ENCODE peak calls at places on chromosome 11, in ten cellular contexts. One of them, this sample, is unnamed.

GRCh38 chr11:113163291-113164030 is 150.9 kb upstream of the TTC12 start:
- DNase-seq in tibial nerve: peak; percentile 63
- DNase-seq in erythroblast: no peak
- DNase-seq in uterus: no peak
- DNase-seq in GM12878: no peak
- DNase-seq in heart left ventricle: no peak
- DNase-seq in spleen: no peak
- DNase-seq in adrenal gland: peak; percentile 18
- DNase-seq in right lobe of liver: no peak
- DNase-seq in sigmoid colon: no peak
- DNase-seq in this sample: no peak

GRCh38 chr11:112225753-112226061 is 521 bp upstream of the PTS start:
- DNase-seq in uterus: peak; percentile 82
- DNase-seq in adrenal gland: peak; percentile 93
- DNase-seq in right lobe of liver: peak; percentile 84
- DNase-seq in tibial nerve: no peak
- DNase-seq in heart left ventricle: no peak
- DNase-seq in erythroblast: no peak
- DNase-seq in spleen: no peak
- DNase-seq in GM12878: no peak
- DNase-seq in sigmoid colon: peak; percentile 90
- DNase-seq in this sample: peak; percentile 55

GRCh38 chr11:10041803-10042202 is 252.2 kb downstream of the SBF2 start:
- DNase-seq in GM12878: no peak
- DNase-seq in heart left ventricle: no peak
- DNase-seq in erythroblast: no peak
- DNase-seq in spleen: no peak
- DNase-seq in adrenal gland: no peak
- DNase-seq in uterus: no peak
- DNase-seq in tibial nerve: no peak
- DNase-seq in right lobe of liver: no peak
- DNase-seq in sigmoid colon: no peak
- DNase-seq in this sample: no peak

GRCh38 chr11:1890856-1891830 is 552 bp downstream of the PRR33 start:
- DNase-seq in GM12878: no peak
- DNase-seq in adrenal gland: peak; percentile 67
- DNase-seq in right lobe of liver: no peak
- DNase-seq in sigmoid colon: peak; percentile 66
- DNase-seq in uterus: peak; percentile 20
- DNase-seq in tibial nerve: no peak
- DNase-seq in erythroblast: no peak
- DNase-seq in spleen: peak; percentile 81
- DNase-seq in heart left ventricle: peak; percentile 28
- DNase-seq in this sample: no peak

GRCh38 chr11:17063171-17064002 is 14.1 kb downstream of the RPS13 start:
- DNase-seq in uterus: no peak
- DNase-seq in adrenal gland: peak; percentile 77
- DNase-seq in spleen: peak; percentile 81
- DNase-seq in tibial nerve: peak; percentile 42
- DNase-seq in erythroblast: peak; percentile 63
- DNase-seq in GM12878: peak; percentile 17
- DNase-seq in heart left ventricle: peak; percentile 68
- DNase-seq in sigmoid colon: no peak
- DNase-seq in right lobe of liver: peak; percentile 68
- DNase-seq in this sample: peak; percentile 49

GRCh38 chr11:68891356-68891948 is 12.2 kb downstream of the MRPL21 start:
- DNase-seq in uterus: no peak
- DNase-seq in tibial nerve: no peak
- DNase-seq in right lobe of liver: no peak
- DNase-seq in spleen: peak; percentile 41
- DNase-seq in heart left ventricle: no peak
- DNase-seq in GM12878: no peak
- DNase-seq in sigmoid colon: no peak
- DNase-seq in erythroblast: no peak
- DNase-seq in adrenal gland: no peak
- DNase-seq in this sample: no peak

GRCh38 chr11:7579226-7579825 is 65.5 kb downstream of the PPFIBP2 start:
- DNase-seq in heart left ventricle: no peak
- DNase-seq in uterus: no peak
- DNase-seq in right lobe of liver: no peak
- DNase-seq in erythroblast: no peak
- DNase-seq in GM12878: no peak
- DNase-seq in tibial nerve: no peak
- DNase-seq in spleen: no peak
- DNase-seq in sigmoid colon: peak; percentile 82
- DNase-seq in adrenal gland: no peak
- DNase-seq in this sample: no peak

GRCh38 chr11:35138949-35139881 is at the start of gene CD44:
- DNase-seq in tibial nerve: peak; percentile 54
- DNase-seq in sigmoid colon: peak; percentile 90
- DNase-seq in heart left ventricle: peak; percentile 63
- DNase-seq in erythroblast: peak; percentile 92
- DNase-seq in GM12878: no peak
- DNase-seq in spleen: peak; percentile 95
- DNase-seq in adrenal gland: peak; percentile 58
- DNase-seq in uterus: peak; percentile 79
- DNase-seq in right lobe of liver: peak; percentile 61
- DNase-seq in this sample: peak; percentile 75

GRCh38 chr11:19889531-19889930 is 176.9 kb downstream of the NAV2 start:
- DNase-seq in uterus: no peak
- DNase-seq in heart left ventricle: no peak
- DNase-seq in sigmoid colon: no peak
- DNase-seq in tibial nerve: no peak
- DNase-seq in adrenal gland: no peak
- DNase-seq in erythroblast: no peak
- DNase-seq in spleen: no peak
- DNase-seq in GM12878: no peak
- DNase-seq in right lobe of liver: no peak
- DNase-seq in this sample: no peak

GRCh38 chr11:123052884-123053721 is 8.8 kb downstream of the HSPA8 start:
- DNase-seq in spleen: no peak
- DNase-seq in uterus: no peak
- DNase-seq in sigmoid colon: no peak
- DNase-seq in heart left ventricle: no peak
- DNase-seq in erythroblast: no peak
- DNase-seq in tibial nerve: no peak
- DNase-seq in GM12878: no peak
- DNase-seq in adrenal gland: no peak
- DNase-seq in right lobe of liver: no peak
- DNase-seq in this sample: no peak

GRCh38 chr11:123057604-123058305 is 4.2 kb downstream of the HSPA8 start:
- DNase-seq in adrenal gland: no peak
- DNase-seq in right lobe of liver: no peak
- DNase-seq in tibial nerve: no peak
- DNase-seq in heart left ventricle: no peak
- DNase-seq in erythroblast: no peak
- DNase-seq in sigmoid colon: no peak
- DNase-seq in uterus: no peak
- DNase-seq in GM12878: no peak
- DNase-seq in spleen: no peak
- DNase-seq in this sample: no peak

GRCh38 chr11:123056835-123057491 is 5.0 kb downstream of the HSPA8 start:
- DNase-seq in erythroblast: no peak
- DNase-seq in adrenal gland: no peak
- DNase-seq in tibial nerve: no peak
- DNase-seq in heart left ventricle: no peak
- DNase-seq in GM12878: no peak
- DNase-seq in spleen: no peak
- DNase-seq in right lobe of liver: no peak
- DNase-seq in sigmoid colon: no peak
- DNase-seq in uterus: no peak
- DNase-seq in this sample: no peak

GRCh38 chr11:123054301-123055065 is 7.5 kb downstream of the HSPA8 start:
- DNase-seq in sigmoid colon: no peak
- DNase-seq in spleen: no peak
- DNase-seq in heart left ventricle: no peak
- DNase-seq in adrenal gland: peak; percentile 46
- DNase-seq in right lobe of liver: no peak
- DNase-seq in GM12878: no peak
- DNase-seq in tibial nerve: peak; percentile 37
- DNase-seq in erythroblast: peak; percentile 80
- DNase-seq in uterus: no peak
- DNase-seq in this sample: peak; percentile 30

DNA sequence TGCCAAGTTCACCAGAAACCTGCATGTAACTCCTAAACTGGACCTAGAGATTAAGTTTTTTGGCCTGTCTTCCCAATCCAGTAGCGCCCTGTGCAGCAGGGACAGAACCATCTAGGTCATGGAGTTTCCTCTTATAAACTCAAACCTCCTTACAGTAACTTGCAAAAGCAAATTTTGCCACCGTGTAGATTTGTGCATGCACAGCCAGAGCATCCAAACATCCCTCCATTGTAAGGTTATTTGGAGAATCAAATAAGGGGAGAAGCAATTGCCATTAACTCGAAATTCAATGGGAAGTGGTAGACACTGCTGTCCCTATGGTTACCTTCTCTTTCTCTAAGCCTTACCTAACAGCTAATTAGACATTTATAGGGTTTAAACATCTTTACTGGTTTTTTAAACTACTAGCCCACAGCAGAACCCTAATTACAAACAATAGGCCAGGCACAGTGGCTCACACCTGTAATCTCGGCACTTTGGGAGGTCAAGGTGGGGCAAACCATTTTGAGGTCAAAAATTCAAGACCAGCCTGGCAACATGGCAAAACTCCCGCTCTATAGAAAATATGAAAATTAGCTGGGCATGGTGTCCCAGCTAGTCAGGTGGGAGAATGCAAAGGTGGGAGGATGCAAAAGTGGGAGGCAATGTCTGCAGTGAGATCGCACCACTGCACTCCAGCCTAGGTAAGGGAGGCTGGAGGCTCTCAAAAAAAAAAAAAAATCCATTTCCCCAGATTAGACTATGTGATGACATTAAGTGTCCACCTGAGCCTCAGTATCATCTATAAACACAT is 6.6 kb downstream of the HSPA8 start:
- DNase-seq in adrenal gland: no peak
- DNase-seq in heart left ventricle: no peak
- DNase-seq in spleen: no peak
- DNase-seq in GM12878: no peak
- DNase-seq in right lobe of liver: no peak
- DNase-seq in erythroblast: peak; percentile 11
- DNase-seq in tibial nerve: no peak
- DNase-seq in uterus: no peak
- DNase-seq in sigmoid colon: no peak
- DNase-seq in this sample: no peak
- TF ChIP-seq POLR2A in adrenal gland: no peak
- TF ChIP-seq POLR2A in heart left ventricle: no peak
- TF ChIP-seq POLR2A in spleen: no peak
- TF ChIP-seq POLR2A in GM12878: no peak
- TF ChIP-seq POLR2A in right lobe of liver: no peak
- TF ChIP-seq POLR2A in erythroblast: no peak
- TF ChIP-seq POLR2A in tibial nerve: no peak
- TF ChIP-seq POLR2A in uterus: no peak
- TF ChIP-seq POLR2A in sigmoid colon: no peak
- TF ChIP-seq POLR2A in this sample: no peak

GRCh38 chr11:67504023-67504949 is 877 bp downstream of the PITPNM1 start:
- DNase-seq in erythroblast: no peak
- DNase-seq in GM12878: no peak
- DNase-seq in uterus: no peak
- DNase-seq in spleen: peak; percentile 88
- DNase-seq in tibial nerve: no peak
- DNase-seq in adrenal gland: peak; percentile 71
- DNase-seq in sigmoid colon: no peak
- DNase-seq in right lobe of liver: no peak
- DNase-seq in heart left ventricle: no peak
- DNase-seq in this sample: peak; percentile 78

GRCh38 chr11:67506426-67507032 is 1.4 kb upstream of the PITPNM1 start:
- DNase-seq in spleen: no peak
- DNase-seq in adrenal gland: no peak
- DNase-seq in tibial nerve: no peak
- DNase-seq in right lobe of liver: no peak
- DNase-seq in uterus: no peak
- DNase-seq in sigmoid colon: peak; percentile 69
- DNase-seq in GM12878: no peak
- DNase-seq in heart left ventricle: no peak
- DNase-seq in erythroblast: no peak
- DNase-seq in this sample: no peak

GRCh38 chr11:67505605-67506396 is 638 bp upstream of the PITPNM1 start:
- DNase-seq in uterus: peak; percentile 79
- DNase-seq in GM12878: peak; percentile 72
- DNase-seq in right lobe of liver: peak; percentile 93
- DNase-seq in adrenal gland: peak; percentile 98
- DNase-seq in tibial nerve: peak; percentile 73
- DNase-seq in spleen: peak; percentile 97
- DNase-seq in erythroblast: peak; percentile 91
- DNase-seq in heart left ventricle: peak; percentile 96
- DNase-seq in sigmoid colon: peak; percentile 93
- DNase-seq in this sample: peak; percentile 97

GRCh38 chr11:67503119-67504022 is 1.8 kb downstream of the PITPNM1 start:
- DNase-seq in tibial nerve: no peak
- DNase-seq in sigmoid colon: no peak
- DNase-seq in GM12878: no peak
- DNase-seq in right lobe of liver: no peak
- DNase-seq in adrenal gland: no peak
- DNase-seq in heart left ventricle: no peak
- DNase-seq in uterus: no peak
- DNase-seq in spleen: no peak
- DNase-seq in erythroblast: no peak
- DNase-seq in this sample: no peak

GRCh38 chr11:67504950-67505561 is at the start of gene PITPNM1:
- DNase-seq in tibial nerve: peak; percentile 41
- DNase-seq in GM12878: no peak
- DNase-seq in adrenal gland: peak; percentile 74
- DNase-seq in sigmoid colon: peak; percentile 80
- DNase-seq in erythroblast: peak; percentile 50
- DNase-seq in uterus: peak; percentile 68
- DNase-seq in heart left ventricle: peak; percentile 88
- DNase-seq in spleen: peak; percentile 97
- DNase-seq in right lobe of liver: peak; percentile 87
- DNase-seq in this sample: peak; percentile 79
- TF ChIP-seq POLR2A in tibial nerve: peak; percentile 70
- TF ChIP-seq POLR2A in GM12878: peak; percentile 68
- TF ChIP-seq POLR2A in adrenal gland: no peak
- TF ChIP-seq POLR2A in sigmoid colon: no peak
- TF ChIP-seq POLR2A in erythroblast: no peak
- TF ChIP-seq POLR2A in uterus: no peak
- TF ChIP-seq POLR2A in heart left ventricle: peak; percentile 81
- TF ChIP-seq POLR2A in spleen: no peak
- TF ChIP-seq POLR2A in right lobe of liver: peak; percentile 58
- TF ChIP-seq POLR2A in this sample: peak; percentile 82

GRCh38 chr11:65653229-65654225 is 9.2 kb downstream of the RELA start:
- DNase-seq in heart left ventricle: no peak
- DNase-seq in adrenal gland: no peak
- DNase-seq in spleen: peak; percentile 59
- DNase-seq in erythroblast: no peak
- DNase-seq in uterus: no peak
- DNase-seq in tibial nerve: no peak
- DNase-seq in GM12878: no peak
- DNase-seq in right lobe of liver: no peak
- DNase-seq in sigmoid colon: peak; percentile 72
- DNase-seq in this sample: no peak
- TF ChIP-seq POLR2A in heart left ventricle: no peak
- TF ChIP-seq POLR2A in adrenal gland: no peak
- TF ChIP-seq POLR2A in spleen: no peak
- TF ChIP-seq POLR2A in erythroblast: peak; percentile 59
- TF ChIP-seq POLR2A in uterus: no peak
- TF ChIP-seq POLR2A in tibial nerve: no peak
- TF ChIP-seq POLR2A in GM12878: no peak
- TF ChIP-seq POLR2A in right lobe of liver: peak; percentile 38
- TF ChIP-seq POLR2A in sigmoid colon: no peak
- TF ChIP-seq POLR2A in this sample: no peak

GRCh38 chr11:95147364-95147905 is 57.8 kb downstream of the ENDOD1 start:
- DNase-seq in heart left ventricle: peak; percentile 33
- DNase-seq in uterus: peak; percentile 49
- DNase-seq in GM12878: no peak
- DNase-seq in tibial nerve: no peak
- DNase-seq in adrenal gland: peak; percentile 80
- DNase-seq in right lobe of liver: no peak
- DNase-seq in sigmoid colon: peak; percentile 80
- DNase-seq in spleen: no peak
- DNase-seq in erythroblast: peak; percentile 94
- DNase-seq in this sample: peak; percentile 44
- TF ChIP-seq POLR2A in heart left ventricle: no peak
- TF ChIP-seq POLR2A in uterus: no peak
- TF ChIP-seq POLR2A in GM12878: no peak
- TF ChIP-seq POLR2A in tibial nerve: no peak
- TF ChIP-seq POLR2A in adrenal gland: peak; percentile 13
- TF ChIP-seq POLR2A in right lobe of liver: no peak
- TF ChIP-seq POLR2A in sigmoid colon: no peak
- TF ChIP-seq POLR2A in spleen: no peak
- TF ChIP-seq POLR2A in erythroblast: no peak
- TF ChIP-seq POLR2A in this sample: no peak